ENCODE peak calls at places on chromosomes 16 and 17, in six cellular contexts. E is AG08396, V is fibroblast of pulmonary artery, N is fibroblast of villous mesenchyme, H is SJSA1, D is mucosa of descending colon. J is an unnamed sample.

GRCh38 chr16:77564791-77565390 is 130.1 kb upstream of the ADAMTS18 start:
- DNase-seq in E (no peak), V (peak), N (peak), H (no peak), D (no peak), J (no peak)

GRCh38 chr16:82034981-82035612 is at the start of gene HSD17B2:
- DNase-seq in E (no peak), V (no peak), N (peak), H (peak), D (peak), J (no peak)

GRCh38 chr17:72719582-72720493 is 372.6 kb downstream of the SLC39A11 start:
- DNase-seq in E (no peak), V (peak), N (peak), H (peak), D (no peak), J (no peak)

GRCh38 chr17:77499699-77500435 is 359.1 kb downstream of the SEC14L1 start:
- DNase-seq in E (no peak), V (no peak), N (no peak), H (no peak), D (no peak), J (no peak)

GRCh38 chr17:60127068-60128064 is 22.4 kb upstream of the CA4 start:
- DNase-seq in E (peak), V (no peak), N (no peak), H (no peak), D (no peak), J (no peak)

GRCh38 chr16:9092963-9093477 is 1.6 kb downstream of the HAPSTR1 start:
- DNase-seq in E (no peak), V (no peak), N (peak), H (peak), D (peak), J (no peak)

GRCh38 chr17:47736501-47737211 is 3.6 kb downstream of the TBX21 start:
- DNase-seq in E (no peak), V (no peak), N (no peak), H (no peak), D (no peak), J (no peak)

GRCh38 chr17:59853168-59853918 is 39.4 kb downstream of the TUBD1 start:
- DNase-seq in E (no peak), V (peak), N (peak), H (peak), D (peak), J (no peak)

GRCh38 chr17:40448639-40449261 is 5.5 kb downstream of the IGFBP4 start:
- DNase-seq in E (no peak), V (peak), N (peak), H (no peak), D (peak), J (no peak)

GRCh38 chr17:54013117-54013516 is 190.4 kb downstream of the KIF2B start:
- DNase-seq in E (no peak), V (no peak), N (no peak), H (no peak), D (no peak), J (no peak)

GRCh38 chr16:17368511-17368910 is 102.2 kb downstream of the XYLT1 start:
- DNase-seq in E (no peak), V (no peak), N (no peak), H (no peak), D (no peak), J (no peak)

GRCh38 chr16:30370444-30371247 is at the start of gene TBC1D10B:
- DNase-seq in E (peak), V (peak), N (peak), H (peak), D (peak), J (peak)

GRCh38 chr17:1783834-1784611 is 22.2 kb downstream of the SERPINF1 start:
- DNase-seq in E (peak), V (peak), N (peak), H (peak), D (no peak), J (no peak)

GRCh38 chr17:72539981-72540897 is 419.4 kb downstream of the SOX9 start:
- DNase-seq in E (peak), V (peak), N (peak), H (peak), D (peak), J (peak)

GRCh38 chr17:17186051-17186450 is 20.1 kb downstream of the PLD6 start:
- DNase-seq in E (no peak), V (no peak), N (no peak), H (no peak), D (no peak), J (no peak)

GRCh38 chr16:11211061-11211976 is 44.7 kb downstream of the SOCS1 start:
- DNase-seq in E (no peak), V (no peak), N (no peak), H (no peak), D (no peak), J (no peak)

GRCh38 chr16:65306313-65306712 is 184.4 kb upstream of the CDH11 start:
- DNase-seq in E (no peak), V (no peak), N (no peak), H (no peak), D (no peak), J (no peak)

GRCh38 chr17:17827826-17828621 is 8.8 kb downstream of the SREBF1 start:
- DNase-seq in E (no peak), V (no peak), N (no peak), H (no peak), D (no peak), J (no peak)

GRCh38 chr16:17320009-17320408 is 150.8 kb downstream of the XYLT1 start:
- DNase-seq in E (no peak), V (no peak), N (no peak), H (no peak), D (no peak), J (no peak)

GRCh38 chr16:974606-975312 is 4.0 kb upstream of the LMF1 start:
- DNase-seq in E (no peak), V (no peak), N (no peak), H (no peak), D (no peak), J (no peak)

GRCh38 chr16:77190190-77190477 is 856 bp upstream of the MON1B start:
- DNase-seq in E (no peak), V (no peak), N (no peak), H (no peak), D (no peak), J (no peak)

GRCh38 chr16:13453938-13454553 is 465.9 kb upstream of the ERCC4 start:
- DNase-seq in E (no peak), V (no peak), N (peak), H (peak), D (no peak), J (no peak)

GRCh38 chr16:72736074-72736473 is 311.9 kb downstream of the ZFHX3 start:
- DNase-seq in E (no peak), V (no peak), N (no peak), H (no peak), D (no peak), J (no peak)

GRCh38 chr16:55263271-55264250 is 60.4 kb upstream of the IRX6 start:
- DNase-seq in E (no peak), V (no peak), N (no peak), H (no peak), D (no peak), J (no peak)

GRCh38 chr16:3652373-3653037 is 2.0 kb upstream of the DNASE1 start:
- DNase-seq in E (no peak), V (no peak), N (no peak), H (no peak), D (peak), J (no peak)

GRCh38 chr16:2614761-2615191 is 67.5 kb upstream of the KCTD5 start:
- DNase-seq in E (no peak), V (no peak), N (no peak), H (no peak), D (no peak), J (no peak)

GRCh38 chr16:922051-922450 is 48.7 kb downstream of the LMF1 start:
- DNase-seq in E (no peak), V (no peak), N (no peak), H (no peak), D (no peak), J (no peak)

J was measured in amniotic stem cell.